ENCODE peak calls at places on chromosomes 4 and X, in ten cellular contexts. G, O, Z, W, X, B, E, H, T and V are unnamed samples.

GRCh38 chrX:68654693-68655092 is 7.2 kb downstream of the STARD8 start:
- DNase-seq in G (no peak), O (no peak), Z (no peak), W (no peak), X (no peak), B (no peak), E (no peak), H (no peak), T (no peak), V (no peak)

GRCh38 chr4:68176904-68177303 is 47.2 kb upstream of the TMPRSS11F start:
- DNase-seq in G (no peak), O (no peak), Z (no peak), W (no peak), X (no peak), B (no peak), E (no peak), H (no peak), T (no peak), V (no peak)

GRCh38 chr4:76748649-76749048 is 149.3 kb downstream of the SOWAHB start:
- DNase-seq in G (peak), O (peak), Z (no peak), W (no peak), X (no peak), B (peak), E (no peak), H (no peak), T (no peak), V (no peak)

GRCh38 chr4:16505726-16506125 is 279.5 kb upstream of the TAPT1 start:
- DNase-seq in G (no peak), O (peak), Z (no peak), W (no peak), X (no peak), B (peak), E (no peak), H (peak), T (no peak), V (peak)

GRCh38 chr4:5758741-5759140 is 47.7 kb downstream of the EVC start:
- DNase-seq in G (peak), O (peak), Z (no peak), W (no peak), X (no peak), B (no peak), E (no peak), H (no peak), T (no peak), V (peak)

GRCh38 chr4:173527103-173527876 is 2.7 kb downstream of the HAND2 start:
- DNase-seq in G (no peak), O (peak), Z (no peak), W (no peak), X (no peak), B (peak), E (no peak), H (peak), T (no peak), V (no peak)

GRCh38 chrX:21985332-21985777 is 44.8 kb downstream of the SMS start:
- DNase-seq in G (peak), O (peak), Z (peak), W (peak), X (peak), B (peak), E (peak), H (peak), T (peak), V (peak)

GRCh38 chr4:5292091-5292490 is 240.8 kb downstream of the STK32B start:
- DNase-seq in G (no peak), O (no peak), Z (no peak), W (no peak), X (no peak), B (no peak), E (no peak), H (no peak), T (no peak), V (no peak)

GRCh38 chr4:91961504-91961903 is 342.3 kb upstream of the GRID2 start:
- DNase-seq in G (no peak), O (peak), Z (no peak), W (no peak), X (no peak), B (no peak), E (no peak), H (no peak), T (no peak), V (no peak)

GRCh38 chr4:109079177-109079576 is 223.3 kb downstream of the COL25A1 start:
- DNase-seq in G (no peak), O (no peak), Z (no peak), W (no peak), X (no peak), B (no peak), E (no peak), H (no peak), T (no peak), V (peak)

GRCh38 chr4:144903953-144904711 is 193.9 kb downstream of the ANAPC10 start:
- DNase-seq in G (no peak), O (no peak), Z (no peak), W (no peak), X (no peak), B (no peak), E (peak), H (no peak), T (no peak), V (no peak)

GRCh38 chr4:144732584-144733130 is 86.7 kb downstream of the HHIP start:
- DNase-seq in G (no peak), O (no peak), Z (no peak), W (no peak), X (no peak), B (no peak), E (no peak), H (no peak), T (no peak), V (peak)

GRCh38 chr4:149708513-149709175 is 107.0 kb downstream of the IQCM start:
- DNase-seq in G (no peak), O (no peak), Z (no peak), W (no peak), X (no peak), B (no peak), E (no peak), H (no peak), T (no peak), V (peak)

GRCh38 chr4:477686-478085 is 21.3 kb downstream of the ZNF721 start:
- DNase-seq in G (no peak), O (no peak), Z (no peak), W (no peak), X (no peak), B (no peak), E (no peak), H (no peak), T (no peak), V (no peak)

GRCh38 chr4:176044589-176044951 is 21.1 kb upstream of the WDR17 start:
- DNase-seq in G (no peak), O (peak), Z (no peak), W (no peak), X (no peak), B (no peak), E (peak), H (no peak), T (no peak), V (no peak)

GRCh38 chr4:42412251-42412650 is 15.0 kb downstream of the SHISA3 start:
- DNase-seq in G (no peak), O (peak), Z (no peak), W (no peak), X (no peak), B (no peak), E (peak), H (no peak), T (no peak), V (peak)

GRCh38 chrX:118496763-118497079 is 1.1 kb downstream of the DOCK11 start:
- DNase-seq in G (no peak), O (no peak), Z (no peak), W (no peak), X (no peak), B (no peak), E (no peak), H (no peak), T (no peak), V (no peak)

GRCh38 chr4:10115271-10115656 is 1.3 kb downstream of the WDR1 start:
- DNase-seq in G (no peak), O (peak), Z (no peak), W (no peak), X (no peak), B (peak), E (no peak), H (no peak), T (no peak), V (peak)

GRCh38 chrX:52031371-52031770 is 37.6 kb downstream of the MAGED4B start:
- DNase-seq in G (no peak), O (no peak), Z (no peak), W (no peak), X (no peak), B (no peak), E (no peak), H (no peak), T (no peak), V (no peak)

GRCh38 chr4:129344058-129344457 is 248.1 kb downstream of the C4orf33 start:
- DNase-seq in G (peak), O (peak), Z (no peak), W (no peak), X (no peak), B (peak), E (no peak), H (peak), T (no peak), V (peak)

GRCh38 chr4:52091811-52092210 is 40.7 kb downstream of the SPATA18 start:
- DNase-seq in G (no peak), O (peak), Z (no peak), W (no peak), X (no peak), B (no peak), E (no peak), H (no peak), T (no peak), V (peak)

GRCh38 chr4:129223955-129224354 is 128.0 kb downstream of the C4orf33 start:
- DNase-seq in G (no peak), O (no peak), Z (no peak), W (no peak), X (no peak), B (no peak), E (no peak), H (no peak), T (no peak), V (no peak)

GRCh38 chr4:80201326-80202151 is 4.2 kb downstream of the PRDM8 start:
- DNase-seq in G (no peak), O (peak), Z (no peak), W (peak), X (peak), B (no peak), E (no peak), H (peak), T (peak), V (peak)

GRCh38 chrX:150036181-150036580 is 97.9 kb upstream of the EOLA2 start:
- DNase-seq in G (peak), O (peak), Z (no peak), W (no peak), X (no peak), B (no peak), E (no peak), H (no peak), T (no peak), V (peak)

GRCh38 chrX:130895299-130895698 is 7.7 kb downstream of the ENOX2 start:
- DNase-seq in G (no peak), O (peak), Z (no peak), W (no peak), X (no peak), B (no peak), E (no peak), H (no peak), T (no peak), V (no peak)

GRCh38 chrX:45360571-45360970 is 159.9 kb upstream of the DIPK2B start:
- DNase-seq in G (no peak), O (no peak), Z (no peak), W (no peak), X (no peak), B (no peak), E (no peak), H (no peak), T (no peak), V (no peak)

GRCh38 chr4:654871-655734 is 19.0 kb downstream of the ATP5ME start:
- DNase-seq in G (no peak), O (no peak), Z (no peak), W (no peak), X (no peak), B (no peak), E (no peak), H (no peak), T (no peak), V (no peak)

DNA sequence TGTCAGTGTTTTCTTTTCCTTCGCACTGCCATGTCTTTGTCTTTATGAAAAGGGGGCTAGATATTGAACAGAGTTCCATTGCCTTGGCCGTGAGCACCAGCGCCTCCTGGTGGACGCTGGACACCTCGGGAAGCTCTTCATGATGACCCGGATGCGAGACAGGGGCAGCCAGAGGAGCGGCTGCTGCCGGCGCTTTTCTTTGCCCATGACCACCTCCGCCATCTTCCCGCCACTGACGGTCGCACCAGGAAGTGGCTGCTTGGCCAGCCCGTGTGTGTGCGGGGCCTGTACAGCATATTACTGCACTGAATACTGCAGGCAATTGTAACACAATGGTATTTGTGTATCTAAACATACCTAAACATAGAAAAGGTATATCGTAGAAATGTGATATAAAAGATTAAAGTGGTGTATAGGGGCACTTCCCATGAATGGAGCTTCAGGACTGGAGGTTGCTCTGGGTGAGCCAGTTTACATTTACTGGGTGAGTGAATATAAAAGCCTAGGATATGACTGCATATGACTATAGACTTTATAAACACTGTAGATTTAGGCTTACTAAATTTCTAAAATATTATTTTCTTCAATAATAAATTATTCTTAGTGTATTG is 15.8 kb upstream of the GRIA2 start:
- DNase-seq in G (peak), O (peak), Z (no peak), W (no peak), X (no peak), B (peak), E (no peak), H (peak), T (no peak), V (no peak)
- TF ChIP-seq CTCF in G (peak), O (peak), Z (peak), W (peak), X (no peak), B (peak), E (no peak), H (peak), T (no peak), V (peak)

DNA sequence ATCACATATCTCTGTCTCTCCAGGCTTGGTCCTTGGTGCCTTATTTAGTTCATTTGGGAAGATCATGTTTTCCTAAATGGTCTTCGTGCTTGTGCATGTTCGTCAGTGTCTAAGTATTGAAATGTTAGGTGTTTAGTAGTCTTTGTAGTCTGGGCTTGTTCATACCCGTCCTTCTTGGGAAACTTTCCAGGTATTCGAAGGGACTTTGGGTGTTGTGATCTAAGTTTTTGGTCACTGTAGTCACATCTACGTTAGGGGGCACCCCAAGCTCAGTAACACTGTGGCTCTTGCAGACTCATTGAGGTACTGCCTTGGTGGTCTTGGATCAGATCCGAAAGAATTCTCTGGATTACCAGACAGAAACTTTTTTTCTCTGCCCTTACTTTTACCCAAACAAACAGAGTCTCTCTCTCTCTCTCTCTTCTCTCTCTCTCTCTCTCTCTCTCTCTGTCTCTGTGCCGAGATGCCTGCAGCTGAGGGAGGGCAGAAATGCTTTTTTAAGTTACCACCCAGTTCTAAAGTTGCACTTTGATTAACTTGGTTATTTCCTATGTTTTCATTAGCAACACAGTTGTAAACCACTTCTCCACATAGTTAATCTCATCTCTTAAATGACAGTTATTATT is 67.6 kb upstream of the SLC7A3 start:
- DNase-seq in G (no peak), O (peak), Z (no peak), W (no peak), X (peak), B (peak), E (peak), H (peak), T (no peak), V (peak)
- TF ChIP-seq CTCF in G (peak), O (peak), Z (peak), W (no peak), X (no peak), B (no peak), E (peak), H (no peak), T (no peak), V (peak)

GRCh38 chr4:120771907-120772306 is 150.6 kb downstream of the PRDM5 start:
- DNase-seq in G (no peak), O (no peak), Z (no peak), W (no peak), X (no peak), B (no peak), E (no peak), H (no peak), T (no peak), V (no peak)
- TF ChIP-seq CTCF in G (no peak), O (no peak), Z (no peak), W (no peak), X (no peak), B (no peak), E (no peak), H (peak), T (no peak), V (peak)

DNA sequence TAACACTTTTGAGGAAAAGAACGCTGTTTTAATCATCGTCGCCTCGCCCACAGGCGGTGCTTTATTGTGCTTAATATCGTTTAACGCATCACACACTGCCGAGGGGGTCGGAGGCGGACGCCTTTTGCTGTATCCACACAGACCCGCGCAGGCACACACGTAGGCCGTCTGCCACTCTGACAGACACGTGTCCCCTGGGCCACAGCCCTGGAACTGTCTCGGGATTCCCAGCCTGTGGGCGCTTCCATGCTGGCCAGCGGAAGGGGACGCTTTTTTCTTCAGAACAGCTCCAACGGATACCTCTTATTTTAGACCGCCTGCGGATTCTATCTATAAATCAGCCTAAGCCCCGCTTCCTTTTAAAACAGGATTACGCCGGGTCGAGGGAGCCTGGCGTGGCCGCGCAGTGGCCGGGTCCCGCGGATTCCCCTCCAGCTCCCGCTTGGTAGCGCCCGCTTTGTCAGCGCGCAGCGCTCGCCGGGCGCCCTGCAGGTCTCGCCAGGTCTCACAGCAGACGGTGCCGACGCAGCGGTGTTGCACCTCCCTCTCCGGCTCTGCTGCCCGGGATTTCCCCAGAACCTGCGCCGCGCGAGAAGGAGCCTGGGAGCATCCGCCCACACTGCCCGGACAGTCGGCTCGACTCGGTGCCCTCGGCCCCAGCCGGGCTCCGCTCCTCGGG is at the start of gene NOCT:
- DNase-seq in G (peak), O (peak), Z (peak), W (peak), X (peak), B (peak), E (peak), H (peak), T (peak), V (peak)
- TF ChIP-seq CTCF in G (no peak), O (no peak), Z (peak), W (no peak), X (no peak), B (no peak), E (no peak), H (no peak), T (peak), V (no peak)

DNA sequence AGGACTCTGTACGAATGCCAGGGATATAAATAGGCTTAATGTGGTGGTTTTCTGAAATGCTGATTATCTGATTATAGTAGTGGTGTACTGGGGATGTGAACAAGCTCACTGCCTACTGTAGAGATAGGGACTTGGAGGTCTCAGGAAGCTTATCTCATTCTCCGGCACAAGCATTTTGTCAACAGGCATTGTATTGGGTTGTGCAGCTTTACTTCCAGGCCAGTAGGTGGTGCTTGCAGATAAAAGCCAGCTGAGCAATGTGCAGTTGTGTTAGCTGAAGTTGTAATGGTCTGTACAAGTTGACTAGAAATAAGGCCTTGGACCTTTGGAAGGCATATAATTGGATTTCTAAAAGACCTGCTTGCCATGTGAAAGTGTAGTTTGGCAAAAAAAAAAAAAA is 49.5 kb upstream of the TMLHE start:
- DNase-seq in G (no peak), O (peak), Z (no peak), W (no peak), X (no peak), B (no peak), E (no peak), H (no peak), T (no peak), V (no peak)
- TF ChIP-seq CTCF in G (no peak), O (peak), Z (no peak), W (no peak), X (no peak), B (peak), E (no peak), H (no peak), T (no peak), V (no peak)

GRCh38 chr4:152585036-152585439 is 49.1 kb upstream of the FBXW7 start:
- DNase-seq in G (no peak), O (no peak), Z (no peak), W (no peak), X (no peak), B (no peak), E (no peak), H (no peak), T (no peak), V (no peak)

GRCh38 chr4:152579107-152579764 is 43.3 kb upstream of the FBXW7 start:
- DNase-seq in G (no peak), O (no peak), Z (no peak), W (no peak), X (no peak), B (no peak), E (no peak), H (no peak), T (no peak), V (no peak)

GRCh38 chr4:152578670-152579069 is 42.8 kb upstream of the FBXW7 start:
- DNase-seq in G (no peak), O (no peak), Z (no peak), W (no peak), X (no peak), B (no peak), E (no peak), H (no peak), T (no peak), V (no peak)

GRCh38 chr4:152579916-152580315 is 44.0 kb upstream of the FBXW7 start:
- DNase-seq in G (no peak), O (no peak), Z (no peak), W (no peak), X (no peak), B (no peak), E (no peak), H (no peak), T (no peak), V (no peak)

GRCh38 chr4:152581536-152582160 is 45.8 kb upstream of the FBXW7 start:
- DNase-seq in G (no peak), O (no peak), Z (no peak), W (no peak), X (no peak), B (no peak), E (no peak), H (no peak), T (no peak), V (no peak)
- TF ChIP-seq CTCF in G (no peak), O (peak), Z (peak), W (no peak), X (no peak), B (no peak), E (peak), H (no peak), T (no peak), V (peak)

GRCh38 chrX:15838017-15838416 is 16.6 kb downstream of the AP1S2 start:
- DNase-seq in G (peak), O (no peak), Z (no peak), W (no peak), X (peak), B (peak), E (no peak), H (peak), T (no peak), V (no peak)
- TF ChIP-seq CTCF in G (no peak), O (peak), Z (peak), W (no peak), X (peak), B (peak), E (peak), H (no peak), T (no peak), V (peak)

DNA sequence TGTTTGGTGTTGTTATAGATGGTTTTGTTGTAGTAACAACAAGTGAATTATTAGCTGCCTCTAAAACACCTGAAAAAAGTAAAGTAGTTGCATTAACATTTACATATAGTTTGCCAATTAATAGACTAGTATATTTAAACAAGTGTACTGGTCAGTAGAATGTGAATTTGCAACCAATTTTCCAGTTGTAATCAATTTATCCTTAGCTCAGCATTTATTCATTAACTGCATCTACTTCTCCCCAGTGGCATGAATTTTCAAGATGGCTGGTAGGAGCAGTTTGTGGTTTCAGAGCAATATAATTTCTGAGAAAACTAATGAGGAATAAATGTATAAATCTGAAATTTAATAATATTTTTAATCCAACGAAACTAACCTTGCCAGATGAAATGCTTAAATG is 37.9 kb downstream of the EMCN start:
- DNase-seq in G (no peak), O (no peak), Z (no peak), W (no peak), X (no peak), B (no peak), E (no peak), H (no peak), T (no peak), V (no peak)
- TF ChIP-seq CTCF in G (no peak), O (no peak), Z (no peak), W (no peak), X (no peak), B (no peak), E (no peak), H (no peak), T (no peak), V (no peak)